ENCODE peak calls at places on chromosomes 11 and 22, in ten cellular contexts. One of them, this sample, is unnamed.

GRCh38 chr11:128462189-128462588 is 125.2 kb downstream of the ETS1 start:
- DNase-seq in transverse colon: no peak
- DNase-seq in stomach: no peak
- DNase-seq in suprapubic skin: no peak
- DNase-seq in sigmoid colon: no peak
- DNase-seq in prostate gland: no peak
- DNase-seq in H1: no peak
- DNase-seq in HCT116: no peak
- DNase-seq in endothelial cell of umbilical vein: no peak
- DNase-seq in breast epithelium: no peak
- DNase-seq in this sample: no peak

GRCh38 chr11:73381589-73381988 is 5.4 kb downstream of the RELT start:
- DNase-seq in stomach: no peak
- DNase-seq in sigmoid colon: no peak
- DNase-seq in prostate gland: no peak
- DNase-seq in H1: no peak
- DNase-seq in breast epithelium: no peak
- DNase-seq in endothelial cell of umbilical vein: no peak
- DNase-seq in transverse colon: no peak
- DNase-seq in HCT116: no peak
- DNase-seq in suprapubic skin: no peak
- DNase-seq in this sample: no peak

GRCh38 chr11:14094481-14095037 is 132.0 kb downstream of the SPON1 start:
- DNase-seq in sigmoid colon: no peak
- DNase-seq in transverse colon: no peak
- DNase-seq in breast epithelium: no peak
- DNase-seq in HCT116: no peak
- DNase-seq in H1: no peak
- DNase-seq in prostate gland: no peak
- DNase-seq in suprapubic skin: no peak
- DNase-seq in endothelial cell of umbilical vein: no peak
- DNase-seq in stomach: no peak
- DNase-seq in this sample: no peak

GRCh38 chr22:29947410-29948387 is 64.7 kb downstream of the MTMR3 start:
- DNase-seq in breast epithelium: no peak
- DNase-seq in sigmoid colon: no peak
- DNase-seq in stomach: no peak
- DNase-seq in HCT116: no peak
- DNase-seq in transverse colon: no peak
- DNase-seq in suprapubic skin: no peak
- DNase-seq in endothelial cell of umbilical vein: peak; percentile 23
- DNase-seq in prostate gland: no peak
- DNase-seq in H1: no peak
- DNase-seq in this sample: no peak

GRCh38 chr11:61560751-61561150 is 20.1 kb downstream of the SYT7 start:
- DNase-seq in transverse colon: no peak
- DNase-seq in sigmoid colon: no peak
- DNase-seq in HCT116: no peak
- DNase-seq in suprapubic skin: no peak
- DNase-seq in H1: no peak
- DNase-seq in stomach: no peak
- DNase-seq in endothelial cell of umbilical vein: no peak
- DNase-seq in breast epithelium: no peak
- DNase-seq in prostate gland: no peak
- DNase-seq in this sample: no peak

GRCh38 chr11:8649361-8649760 is 33.1 kb downstream of the TRIM66 start:
- DNase-seq in breast epithelium: no peak
- DNase-seq in suprapubic skin: no peak
- DNase-seq in transverse colon: no peak
- DNase-seq in sigmoid colon: no peak
- DNase-seq in HCT116: no peak
- DNase-seq in prostate gland: no peak
- DNase-seq in H1: no peak
- DNase-seq in endothelial cell of umbilical vein: peak; percentile 29
- DNase-seq in stomach: no peak
- DNase-seq in this sample: no peak

GRCh38 chr22:30922151-30922611 is 46.4 kb downstream of the MORC2 start:
- DNase-seq in stomach: peak; percentile 55
- DNase-seq in transverse colon: peak; percentile 62
- DNase-seq in prostate gland: peak; percentile 32
- DNase-seq in HCT116: no peak
- DNase-seq in breast epithelium: no peak
- DNase-seq in suprapubic skin: no peak
- DNase-seq in endothelial cell of umbilical vein: peak; percentile 60
- DNase-seq in sigmoid colon: peak; percentile 84
- DNase-seq in H1: no peak
- DNase-seq in this sample: peak; percentile 47

GRCh38 chr11:61888043-61888442 is 3.3 kb downstream of the FADS3 start:
- DNase-seq in suprapubic skin: no peak
- DNase-seq in stomach: no peak
- DNase-seq in H1: no peak
- DNase-seq in HCT116: no peak
- DNase-seq in prostate gland: no peak
- DNase-seq in sigmoid colon: peak; percentile 91
- DNase-seq in transverse colon: peak; percentile 39
- DNase-seq in breast epithelium: peak; percentile 67
- DNase-seq in endothelial cell of umbilical vein: peak; percentile 95
- DNase-seq in this sample: no peak

DNA sequence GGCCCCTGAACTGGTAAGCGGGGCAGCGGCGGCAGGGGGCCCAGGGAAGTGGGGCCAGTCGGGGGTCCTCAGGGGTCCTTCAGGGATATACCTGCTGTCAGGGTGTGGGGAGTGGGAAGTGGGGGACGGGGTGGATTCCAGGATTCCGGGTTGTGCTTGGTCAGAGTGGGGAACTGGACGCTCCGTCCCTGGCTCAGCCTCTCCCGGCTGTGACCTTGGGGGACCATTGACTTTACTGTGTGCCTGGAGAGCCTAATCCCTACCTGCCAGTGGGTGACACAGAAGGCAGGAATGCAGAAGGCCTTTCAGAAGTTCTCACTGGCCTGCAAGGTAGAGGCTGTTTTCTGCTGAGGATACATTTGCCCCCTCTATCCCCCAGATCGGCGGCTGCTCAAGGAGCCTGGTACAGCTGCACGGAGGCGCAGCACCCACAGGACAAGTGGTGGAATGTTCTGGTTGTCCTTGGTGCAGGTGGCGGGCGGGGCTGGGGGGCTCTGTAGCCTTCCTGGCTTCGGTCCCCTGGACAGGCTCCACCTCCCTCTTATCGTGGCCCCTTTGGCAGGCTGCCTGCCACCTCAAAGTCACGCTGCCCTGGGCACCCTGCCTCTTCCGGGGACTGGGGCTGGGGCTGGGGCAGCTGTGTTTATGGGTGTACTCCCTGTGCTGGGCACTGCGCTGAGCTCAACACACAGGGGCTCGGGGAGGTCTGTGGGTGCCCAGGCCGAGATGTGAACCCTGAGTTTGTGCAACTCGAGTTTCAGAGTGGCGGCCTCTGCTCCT is 18.4 kb downstream of the KCNQ1 start:
- DNase-seq in prostate gland: peak; percentile 23
- DNase-seq in transverse colon: peak; percentile 87
- DNase-seq in endothelial cell of umbilical vein: no peak
- DNase-seq in suprapubic skin: peak; percentile 76
- DNase-seq in stomach: peak; percentile 96
- DNase-seq in H1: no peak
- DNase-seq in sigmoid colon: peak; percentile 59
- DNase-seq in breast epithelium: no peak
- DNase-seq in HCT116: peak; percentile 45
- DNase-seq in this sample: no peak
- TF ChIP-seq POLR2AphosphoS5 in prostate gland: no peak
- TF ChIP-seq POLR2AphosphoS5 in transverse colon: no peak
- TF ChIP-seq POLR2AphosphoS5 in endothelial cell of umbilical vein: no peak
- TF ChIP-seq POLR2AphosphoS5 in suprapubic skin: no peak
- TF ChIP-seq POLR2AphosphoS5 in stomach: peak; percentile 74
- TF ChIP-seq POLR2AphosphoS5 in H1: no peak
- TF ChIP-seq POLR2AphosphoS5 in sigmoid colon: no peak
- TF ChIP-seq POLR2AphosphoS5 in breast epithelium: no peak
- TF ChIP-seq POLR2AphosphoS5 in HCT116: no peak
- TF ChIP-seq POLR2AphosphoS5 in this sample: no peak

GRCh38 chr11:7577883-7578242 is 64.1 kb downstream of the PPFIBP2 start:
- DNase-seq in endothelial cell of umbilical vein: peak; percentile 57
- DNase-seq in stomach: no peak
- DNase-seq in breast epithelium: no peak
- DNase-seq in transverse colon: no peak
- DNase-seq in H1: no peak
- DNase-seq in sigmoid colon: no peak
- DNase-seq in HCT116: no peak
- DNase-seq in prostate gland: peak; percentile 58
- DNase-seq in suprapubic skin: no peak
- DNase-seq in this sample: no peak

GRCh38 chr11:7575841-7576451 is 62.1 kb downstream of the PPFIBP2 start:
- DNase-seq in suprapubic skin: no peak
- DNase-seq in sigmoid colon: no peak
- DNase-seq in transverse colon: peak; percentile 78
- DNase-seq in prostate gland: peak; percentile 62
- DNase-seq in endothelial cell of umbilical vein: no peak
- DNase-seq in breast epithelium: no peak
- DNase-seq in stomach: peak; percentile 74
- DNase-seq in HCT116: no peak
- DNase-seq in H1: no peak
- DNase-seq in this sample: no peak

GRCh38 chr11:7578276-7578955 is 64.6 kb downstream of the PPFIBP2 start:
- DNase-seq in breast epithelium: no peak
- DNase-seq in suprapubic skin: no peak
- DNase-seq in HCT116: no peak
- DNase-seq in transverse colon: no peak
- DNase-seq in stomach: no peak
- DNase-seq in H1: no peak
- DNase-seq in sigmoid colon: no peak
- DNase-seq in endothelial cell of umbilical vein: no peak
- DNase-seq in prostate gland: no peak
- DNase-seq in this sample: no peak

GRCh38 chr11:7576671-7577225 is 62.9 kb downstream of the PPFIBP2 start:
- DNase-seq in suprapubic skin: no peak
- DNase-seq in prostate gland: no peak
- DNase-seq in HCT116: no peak
- DNase-seq in transverse colon: no peak
- DNase-seq in breast epithelium: no peak
- DNase-seq in endothelial cell of umbilical vein: peak; percentile 41
- DNase-seq in sigmoid colon: peak; percentile 75
- DNase-seq in stomach: no peak
- DNase-seq in H1: no peak
- DNase-seq in this sample: no peak

DNA sequence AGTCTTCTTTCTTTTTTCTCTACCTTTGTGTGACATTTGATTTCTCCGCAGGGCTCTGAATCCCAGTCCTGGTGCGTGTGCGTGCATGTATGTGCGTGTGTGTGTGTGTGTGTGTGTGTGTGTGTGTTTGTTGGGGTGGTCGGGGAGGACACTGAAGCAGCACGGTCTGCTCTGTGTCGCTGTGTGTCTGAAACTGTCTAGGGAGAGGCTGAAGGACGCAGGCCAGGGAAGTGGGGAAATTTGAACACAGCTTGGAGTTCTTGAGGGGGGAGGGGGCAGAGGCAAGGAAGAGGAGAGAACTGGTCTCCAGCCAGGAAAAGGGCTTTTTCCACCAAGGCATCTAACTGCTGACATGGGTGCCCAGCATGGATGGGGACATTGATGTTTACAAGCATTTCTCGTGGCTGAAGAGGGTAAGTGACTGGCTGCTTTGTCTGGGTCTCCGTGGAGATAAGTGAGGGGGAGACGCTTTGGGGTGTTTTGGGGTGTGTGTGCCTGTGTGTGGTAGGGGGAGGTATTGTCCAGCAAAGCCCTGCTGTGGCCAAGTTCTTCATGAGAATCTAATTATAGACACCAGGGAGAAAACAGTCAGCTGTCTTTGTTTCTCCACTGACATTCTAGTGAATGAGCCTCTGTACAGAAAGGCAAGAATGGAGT is 63.6 kb downstream of the PPFIBP2 start:
- DNase-seq in transverse colon: peak; percentile 47
- DNase-seq in H1: no peak
- DNase-seq in suprapubic skin: peak; percentile 83
- DNase-seq in sigmoid colon: peak; percentile 87
- DNase-seq in prostate gland: no peak
- DNase-seq in HCT116: no peak
- DNase-seq in endothelial cell of umbilical vein: no peak
- DNase-seq in breast epithelium: no peak
- DNase-seq in stomach: peak; percentile 39
- DNase-seq in this sample: no peak
- TF ChIP-seq POLR2A in transverse colon: peak; percentile 61
- TF ChIP-seq POLR2A in H1: no peak
- TF ChIP-seq POLR2A in suprapubic skin: no peak
- TF ChIP-seq POLR2A in sigmoid colon: no peak
- TF ChIP-seq POLR2A in prostate gland: no peak
- TF ChIP-seq POLR2A in HCT116: no peak
- TF ChIP-seq POLR2A in endothelial cell of umbilical vein: no peak
- TF ChIP-seq POLR2A in breast epithelium: no peak
- TF ChIP-seq POLR2A in stomach: no peak
- TF ChIP-seq POLR2A in this sample: no peak

GRCh38 chr11:70567680-70568503 is 169.6 kb downstream of the CTTN start:
- DNase-seq in H1: no peak
- DNase-seq in breast epithelium: no peak
- DNase-seq in sigmoid colon: peak; percentile 76
- DNase-seq in HCT116: no peak
- DNase-seq in suprapubic skin: no peak
- DNase-seq in stomach: no peak
- DNase-seq in transverse colon: peak; percentile 74
- DNase-seq in prostate gland: peak; percentile 50
- DNase-seq in endothelial cell of umbilical vein: no peak
- DNase-seq in this sample: no peak
- TF ChIP-seq POLR2AphosphoS5 in H1: no peak
- TF ChIP-seq POLR2AphosphoS5 in breast epithelium: no peak
- TF ChIP-seq POLR2AphosphoS5 in sigmoid colon: no peak
- TF ChIP-seq POLR2AphosphoS5 in HCT116: peak; percentile 59
- TF ChIP-seq POLR2AphosphoS5 in suprapubic skin: no peak
- TF ChIP-seq POLR2AphosphoS5 in stomach: no peak
- TF ChIP-seq POLR2AphosphoS5 in transverse colon: peak; percentile 66
- TF ChIP-seq POLR2AphosphoS5 in prostate gland: no peak
- TF ChIP-seq POLR2AphosphoS5 in endothelial cell of umbilical vein: no peak
- TF ChIP-seq POLR2AphosphoS5 in this sample: no peak

DNA sequence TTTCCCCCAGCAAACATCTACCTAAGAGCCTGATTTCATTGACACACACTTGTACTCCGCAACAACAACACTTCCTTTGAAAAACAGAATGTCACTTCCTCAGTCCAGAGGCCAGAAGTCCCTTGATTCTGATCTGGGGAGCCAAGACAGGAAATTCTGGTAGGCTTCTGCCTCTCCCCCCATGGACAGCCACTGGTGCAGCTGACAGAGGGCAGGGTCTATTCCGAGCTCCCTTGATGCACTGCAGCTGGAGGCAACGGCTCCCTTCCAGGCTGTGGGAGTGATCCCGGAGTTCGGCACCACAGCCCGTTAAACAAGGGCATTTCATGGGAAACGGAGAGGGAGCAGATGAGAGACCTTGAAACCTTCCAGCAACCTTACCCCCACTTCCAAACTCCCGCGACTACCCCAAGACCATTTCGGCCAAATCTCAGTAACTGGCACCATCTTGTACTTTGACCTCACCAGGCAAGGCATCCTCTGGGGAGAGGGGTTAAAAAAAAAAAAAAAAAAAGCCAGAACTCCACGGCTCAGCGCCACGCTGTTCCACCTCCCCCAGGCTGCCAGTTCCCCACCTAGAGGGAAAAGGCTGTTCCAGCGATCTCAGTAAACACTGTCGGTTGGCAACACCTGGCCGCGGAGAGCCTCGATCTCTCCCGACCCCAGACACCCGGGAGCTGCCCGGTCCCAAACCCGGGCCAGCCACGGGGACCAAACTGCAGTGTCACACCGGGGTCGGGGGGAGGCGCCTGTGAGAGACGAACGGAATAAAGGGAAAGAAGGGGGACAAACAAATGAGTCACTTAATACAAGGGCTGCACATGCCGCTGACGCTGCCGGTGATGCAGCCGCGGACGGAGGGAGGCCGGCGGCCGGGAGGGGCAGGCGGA is 1.1 kb downstream of the GAB2 start:
- DNase-seq in HCT116: peak; percentile 27
- DNase-seq in prostate gland: peak; percentile 50
- DNase-seq in endothelial cell of umbilical vein: peak; percentile 91
- DNase-seq in transverse colon: peak; percentile 86
- DNase-seq in suprapubic skin: peak; percentile 95
- DNase-seq in H1: peak; percentile 50
- DNase-seq in sigmoid colon: peak; percentile 95
- DNase-seq in breast epithelium: peak; percentile 80
- DNase-seq in stomach: peak; percentile 81
- DNase-seq in this sample: peak; percentile 44
- TF ChIP-seq POLR2A in HCT116: no peak
- TF ChIP-seq POLR2A in prostate gland: peak; percentile 64
- TF ChIP-seq POLR2A in endothelial cell of umbilical vein: peak; percentile 58
- TF ChIP-seq POLR2A in transverse colon: peak; percentile 73
- TF ChIP-seq POLR2A in suprapubic skin: peak; percentile 31
- TF ChIP-seq POLR2A in H1: no peak
- TF ChIP-seq POLR2A in sigmoid colon: peak; percentile 40
- TF ChIP-seq POLR2A in breast epithelium: peak; percentile 76
- TF ChIP-seq POLR2A in stomach: no peak
- TF ChIP-seq POLR2A in this sample: no peak